ENCODE peak calls at places on chromosome 11, in seven cellular contexts. One of them, this sample, is unnamed.
A peak's percentile ranks its signal among the peaks of the same experiment; 100 is the strongest.

GRCh38 chr11:6201486-6201885 is 2.5 kb downstream of the OR52W1 start:
- DNase-seq in DMS153: no peak
- DNase-seq in cardiac muscle cell: no peak
- DNase-seq in NCI-H774: no peak
- DNase-seq in activated CD8-positive, alpha-beta memory T cell treated with anti-CD3 and anti-CD28 coated beads, Interleukin-2, amount 50 U/mL, for 4 hours: no peak
- DNase-seq in anterior cingulate cortex: no peak
- DNase-seq in NCI-H2029 treated with DMSO at 0.1 percent for 48 hours: no peak
- DNase-seq in this sample: no peak

GRCh38 chr11:269146-269890 is 8.9 kb upstream of the NLRP6 start:
- DNase-seq in DMS153: no peak
- DNase-seq in cardiac muscle cell: no peak
- DNase-seq in activated CD8-positive, alpha-beta memory T cell treated with anti-CD3 and anti-CD28 coated beads, Interleukin-2, amount 50 U/mL, for 4 hours: peak; percentile 40
- DNase-seq in anterior cingulate cortex: no peak
- DNase-seq in NCI-H2029 treated with DMSO at 0.1 percent for 48 hours: no peak
- DNase-seq in NCI-H774: no peak
- DNase-seq in this sample: peak; percentile 58

GRCh38 chr11:95647355-95647754 is 142.2 kb downstream of the FAM76B start:
- DNase-seq in activated CD8-positive, alpha-beta memory T cell treated with anti-CD3 and anti-CD28 coated beads, Interleukin-2, amount 50 U/mL, for 4 hours: no peak
- DNase-seq in anterior cingulate cortex: no peak
- DNase-seq in DMS153: no peak
- DNase-seq in NCI-H2029 treated with DMSO at 0.1 percent for 48 hours: no peak
- DNase-seq in NCI-H774: no peak
- DNase-seq in cardiac muscle cell: no peak
- DNase-seq in this sample: no peak

GRCh38 chr11:104918113-104918824 is 20.0 kb upstream of the CASP12 start:
- DNase-seq in NCI-H2029 treated with DMSO at 0.1 percent for 48 hours: peak; percentile 17
- DNase-seq in DMS153: peak; percentile 21
- DNase-seq in NCI-H774: no peak
- DNase-seq in activated CD8-positive, alpha-beta memory T cell treated with anti-CD3 and anti-CD28 coated beads, Interleukin-2, amount 50 U/mL, for 4 hours: no peak
- DNase-seq in anterior cingulate cortex: no peak
- DNase-seq in cardiac muscle cell: no peak
- DNase-seq in this sample: no peak

GRCh38 chr11:29272019-29272654 is 744.7 kb downstream of the KCNA4 start:
- DNase-seq in DMS153: no peak
- DNase-seq in anterior cingulate cortex: no peak
- DNase-seq in cardiac muscle cell: no peak
- DNase-seq in NCI-H774: no peak
- DNase-seq in activated CD8-positive, alpha-beta memory T cell treated with anti-CD3 and anti-CD28 coated beads, Interleukin-2, amount 50 U/mL, for 4 hours: no peak
- DNase-seq in NCI-H2029 treated with DMSO at 0.1 percent for 48 hours: no peak
- DNase-seq in this sample: no peak

GRCh38 chr11:134026655-134027343 is 42.1 kb upstream of the JAM3 start:
- DNase-seq in NCI-H2029 treated with DMSO at 0.1 percent for 48 hours: no peak
- DNase-seq in activated CD8-positive, alpha-beta memory T cell treated with anti-CD3 and anti-CD28 coated beads, Interleukin-2, amount 50 U/mL, for 4 hours: no peak
- DNase-seq in anterior cingulate cortex: no peak
- DNase-seq in NCI-H774: peak; percentile 92
- DNase-seq in DMS153: peak; percentile 49
- DNase-seq in cardiac muscle cell: peak; percentile 60
- DNase-seq in this sample: no peak

GRCh38 chr11:67640021-67640757 is 626 bp upstream of the TBX10 start:
- DNase-seq in DMS153: peak; percentile 32
- DNase-seq in NCI-H774: no peak
- DNase-seq in anterior cingulate cortex: peak; percentile 46
- DNase-seq in activated CD8-positive, alpha-beta memory T cell treated with anti-CD3 and anti-CD28 coated beads, Interleukin-2, amount 50 U/mL, for 4 hours: peak; percentile 55
- DNase-seq in cardiac muscle cell: peak; percentile 77
- DNase-seq in NCI-H2029 treated with DMSO at 0.1 percent for 48 hours: no peak
- DNase-seq in this sample: peak; percentile 49

GRCh38 chr11:55707029-55707428 is 45.0 kb downstream of the OR4C6 start:
- DNase-seq in NCI-H774: no peak
- DNase-seq in anterior cingulate cortex: no peak
- DNase-seq in DMS153: no peak
- DNase-seq in NCI-H2029 treated with DMSO at 0.1 percent for 48 hours: peak; percentile 7
- DNase-seq in cardiac muscle cell: no peak
- DNase-seq in activated CD8-positive, alpha-beta memory T cell treated with anti-CD3 and anti-CD28 coated beads, Interleukin-2, amount 50 U/mL, for 4 hours: no peak
- DNase-seq in this sample: no peak

GRCh38 chr11:112453601-112454577 is 193.2 kb upstream of the PLET1 start:
- DNase-seq in NCI-H774: peak; percentile 11
- DNase-seq in NCI-H2029 treated with DMSO at 0.1 percent for 48 hours: peak; percentile 14
- DNase-seq in activated CD8-positive, alpha-beta memory T cell treated with anti-CD3 and anti-CD28 coated beads, Interleukin-2, amount 50 U/mL, for 4 hours: peak; percentile 40
- DNase-seq in cardiac muscle cell: no peak
- DNase-seq in anterior cingulate cortex: no peak
- DNase-seq in DMS153: no peak
- DNase-seq in this sample: peak; percentile 37

GRCh38 chr11:6943131-6943530 is 16.9 kb downstream of the ZNF215 start:
- DNase-seq in NCI-H2029 treated with DMSO at 0.1 percent for 48 hours: no peak
- DNase-seq in activated CD8-positive, alpha-beta memory T cell treated with anti-CD3 and anti-CD28 coated beads, Interleukin-2, amount 50 U/mL, for 4 hours: no peak
- DNase-seq in DMS153: no peak
- DNase-seq in anterior cingulate cortex: no peak
- DNase-seq in NCI-H774: no peak
- DNase-seq in cardiac muscle cell: no peak
- DNase-seq in this sample: no peak

GRCh38 chr11:23497040-23497439 is 636.8 kb upstream of the CCDC179 start:
- DNase-seq in cardiac muscle cell: no peak
- DNase-seq in DMS153: no peak
- DNase-seq in activated CD8-positive, alpha-beta memory T cell treated with anti-CD3 and anti-CD28 coated beads, Interleukin-2, amount 50 U/mL, for 4 hours: no peak
- DNase-seq in anterior cingulate cortex: no peak
- DNase-seq in NCI-H774: no peak
- DNase-seq in NCI-H2029 treated with DMSO at 0.1 percent for 48 hours: no peak
- DNase-seq in this sample: no peak

GRCh38 chr11:36672815-36673450 is 74.9 kb upstream of the RAG2 start:
- DNase-seq in NCI-H2029 treated with DMSO at 0.1 percent for 48 hours: peak; percentile 16
- DNase-seq in activated CD8-positive, alpha-beta memory T cell treated with anti-CD3 and anti-CD28 coated beads, Interleukin-2, amount 50 U/mL, for 4 hours: no peak
- DNase-seq in DMS153: peak; percentile 8
- DNase-seq in NCI-H774: no peak
- DNase-seq in cardiac muscle cell: peak; percentile 35
- DNase-seq in anterior cingulate cortex: no peak
- DNase-seq in this sample: no peak

GRCh38 chr11:118537409-118537980 is 6.5 kb downstream of the TMEM25 start:
- DNase-seq in cardiac muscle cell: no peak
- DNase-seq in activated CD8-positive, alpha-beta memory T cell treated with anti-CD3 and anti-CD28 coated beads, Interleukin-2, amount 50 U/mL, for 4 hours: no peak
- DNase-seq in NCI-H774: no peak
- DNase-seq in NCI-H2029 treated with DMSO at 0.1 percent for 48 hours: no peak
- DNase-seq in anterior cingulate cortex: no peak
- DNase-seq in DMS153: no peak
- DNase-seq in this sample: no peak

GRCh38 chr11:20162340-20162739 is 2.1 kb upstream of the DBX1 start:
- DNase-seq in cardiac muscle cell: no peak
- DNase-seq in NCI-H2029 treated with DMSO at 0.1 percent for 48 hours: no peak
- DNase-seq in DMS153: no peak
- DNase-seq in activated CD8-positive, alpha-beta memory T cell treated with anti-CD3 and anti-CD28 coated beads, Interleukin-2, amount 50 U/mL, for 4 hours: no peak
- DNase-seq in NCI-H774: no peak
- DNase-seq in anterior cingulate cortex: no peak
- DNase-seq in this sample: no peak

GRCh38 chr11:110355011-110355744 is 58.8 kb upstream of the RDX start:
- DNase-seq in activated CD8-positive, alpha-beta memory T cell treated with anti-CD3 and anti-CD28 coated beads, Interleukin-2, amount 50 U/mL, for 4 hours: no peak
- DNase-seq in NCI-H2029 treated with DMSO at 0.1 percent for 48 hours: no peak
- DNase-seq in cardiac muscle cell: peak; percentile 41
- DNase-seq in NCI-H774: no peak
- DNase-seq in anterior cingulate cortex: no peak
- DNase-seq in DMS153: no peak
- DNase-seq in this sample: no peak

GRCh38 chr11:70024036-70024772 is 53.9 kb upstream of the ANO1 start:
- DNase-seq in NCI-H2029 treated with DMSO at 0.1 percent for 48 hours: no peak
- DNase-seq in NCI-H774: no peak
- DNase-seq in cardiac muscle cell: no peak
- DNase-seq in activated CD8-positive, alpha-beta memory T cell treated with anti-CD3 and anti-CD28 coated beads, Interleukin-2, amount 50 U/mL, for 4 hours: no peak
- DNase-seq in anterior cingulate cortex: no peak
- DNase-seq in DMS153: no peak
- DNase-seq in this sample: no peak

GRCh38 chr11:69104856-69105395 is 50.8 kb upstream of the SMIM38 start:
- DNase-seq in NCI-H774: no peak
- DNase-seq in DMS153: no peak
- DNase-seq in cardiac muscle cell: no peak
- DNase-seq in anterior cingulate cortex: no peak
- DNase-seq in NCI-H2029 treated with DMSO at 0.1 percent for 48 hours: no peak
- DNase-seq in activated CD8-positive, alpha-beta memory T cell treated with anti-CD3 and anti-CD28 coated beads, Interleukin-2, amount 50 U/mL, for 4 hours: no peak
- DNase-seq in this sample: no peak

GRCh38 chr11:57353461-57354251 is 15.5 kb downstream of the P2RX3 start:
- DNase-seq in cardiac muscle cell: no peak
- DNase-seq in NCI-H2029 treated with DMSO at 0.1 percent for 48 hours: no peak
- DNase-seq in activated CD8-positive, alpha-beta memory T cell treated with anti-CD3 and anti-CD28 coated beads, Interleukin-2, amount 50 U/mL, for 4 hours: no peak
- DNase-seq in NCI-H774: no peak
- DNase-seq in DMS153: no peak
- DNase-seq in anterior cingulate cortex: no peak
- DNase-seq in this sample: no peak

This sample was measured in trophoblast cell.